ENCODE peak calls at places on chromosomes 3 and 15, in ten cellular contexts. One of them, this sample, is unnamed.

GRCh38 chr3:69126999-69127398 is 4.6 kb upstream of the LMOD3 start:
- DNase-seq in CD8-positive, alpha-beta T cell: no peak
- DNase-seq in IMR-90: no peak
- DNase-seq in SK-N-SH: no peak
- DNase-seq in pancreas: no peak
- DNase-seq in heart right ventricle: no peak
- DNase-seq in neural progenitor cell: no peak
- DNase-seq in A549: no peak
- DNase-seq in SJCRH30: no peak
- DNase-seq in Karpas-422: no peak
- DNase-seq in this sample: no peak

GRCh38 chr15:47820780-47821319 is 103.5 kb downstream of the SEMA6D start:
- DNase-seq in heart right ventricle: no peak
- DNase-seq in SJCRH30: no peak
- DNase-seq in Karpas-422: no peak
- DNase-seq in A549: no peak
- DNase-seq in pancreas: no peak
- DNase-seq in neural progenitor cell: no peak
- DNase-seq in CD8-positive, alpha-beta T cell: no peak
- DNase-seq in SK-N-SH: no peak
- DNase-seq in IMR-90: peak; percentile 85
- DNase-seq in this sample: peak; percentile 79

GRCh38 chr3:50187750-50188149 is 3.7 kb upstream of the GNAT1 start:
- DNase-seq in SK-N-SH: no peak
- DNase-seq in SJCRH30: no peak
- DNase-seq in heart right ventricle: no peak
- DNase-seq in A549: no peak
- DNase-seq in IMR-90: no peak
- DNase-seq in CD8-positive, alpha-beta T cell: no peak
- DNase-seq in Karpas-422: no peak
- DNase-seq in neural progenitor cell: no peak
- DNase-seq in pancreas: peak; percentile 65
- DNase-seq in this sample: no peak

GRCh38 chr3:42613462-42613861 is 13.0 kb downstream of the NKTR start:
- DNase-seq in SJCRH30: no peak
- DNase-seq in SK-N-SH: peak; percentile 20
- DNase-seq in CD8-positive, alpha-beta T cell: no peak
- DNase-seq in A549: peak; percentile 23
- DNase-seq in IMR-90: no peak
- DNase-seq in neural progenitor cell: no peak
- DNase-seq in pancreas: no peak
- DNase-seq in heart right ventricle: no peak
- DNase-seq in Karpas-422: no peak
- DNase-seq in this sample: no peak

GRCh38 chr15:29674661-29675533 is 147.4 kb downstream of the TJP1 start:
- DNase-seq in A549: peak; percentile 96
- DNase-seq in heart right ventricle: peak; percentile 58
- DNase-seq in SK-N-SH: peak; percentile 89
- DNase-seq in CD8-positive, alpha-beta T cell: no peak
- DNase-seq in SJCRH30: peak; percentile 52
- DNase-seq in pancreas: peak; percentile 92
- DNase-seq in IMR-90: peak; percentile 23
- DNase-seq in Karpas-422: no peak
- DNase-seq in neural progenitor cell: peak; percentile 94
- DNase-seq in this sample: peak; percentile 75

GRCh38 chr3:112303811-112304325 is 9.9 kb upstream of the SLC9C1 start:
- DNase-seq in SJCRH30: no peak
- DNase-seq in neural progenitor cell: peak; percentile 43
- DNase-seq in Karpas-422: peak; percentile 76
- DNase-seq in heart right ventricle: no peak
- DNase-seq in pancreas: no peak
- DNase-seq in IMR-90: peak; percentile 28
- DNase-seq in A549: no peak
- DNase-seq in SK-N-SH: no peak
- DNase-seq in CD8-positive, alpha-beta T cell: no peak
- DNase-seq in this sample: peak; percentile 60

GRCh38 chr3:162014284-162014683 is 517.7 kb downstream of the OTOL1 start:
- DNase-seq in heart right ventricle: no peak
- DNase-seq in pancreas: no peak
- DNase-seq in A549: no peak
- DNase-seq in SK-N-SH: no peak
- DNase-seq in neural progenitor cell: no peak
- DNase-seq in IMR-90: no peak
- DNase-seq in SJCRH30: no peak
- DNase-seq in Karpas-422: no peak
- DNase-seq in CD8-positive, alpha-beta T cell: no peak
- DNase-seq in this sample: no peak

GRCh38 chr3:42688487-42689420 is 3.4 kb downstream of the KLHL40 start:
- DNase-seq in Karpas-422: no peak
- DNase-seq in SJCRH30: no peak
- DNase-seq in neural progenitor cell: no peak
- DNase-seq in SK-N-SH: no peak
- DNase-seq in IMR-90: no peak
- DNase-seq in A549: no peak
- DNase-seq in pancreas: peak; percentile 34
- DNase-seq in heart right ventricle: no peak
- DNase-seq in CD8-positive, alpha-beta T cell: no peak
- DNase-seq in this sample: no peak

GRCh38 chr3:78506581-78507195 is 1261.1 kb downstream of the ROBO1 start:
- DNase-seq in SJCRH30: peak; percentile 41
- DNase-seq in IMR-90: no peak
- DNase-seq in SK-N-SH: no peak
- DNase-seq in A549: no peak
- DNase-seq in Karpas-422: no peak
- DNase-seq in pancreas: no peak
- DNase-seq in neural progenitor cell: no peak
- DNase-seq in CD8-positive, alpha-beta T cell: no peak
- DNase-seq in heart right ventricle: no peak
- DNase-seq in this sample: no peak

GRCh38 chr3:49725906-49726681 is 2.3 kb upstream of the GMPPB start:
- DNase-seq in A549: no peak
- DNase-seq in CD8-positive, alpha-beta T cell: no peak
- DNase-seq in SJCRH30: no peak
- DNase-seq in heart right ventricle: no peak
- DNase-seq in pancreas: no peak
- DNase-seq in IMR-90: no peak
- DNase-seq in Karpas-422: no peak
- DNase-seq in SK-N-SH: no peak
- DNase-seq in neural progenitor cell: no peak
- DNase-seq in this sample: no peak

GRCh38 chr3:170637321-170637720 is 51.4 kb upstream of the SLC7A14 start:
- DNase-seq in SJCRH30: no peak
- DNase-seq in A549: no peak
- DNase-seq in neural progenitor cell: peak; percentile 50
- DNase-seq in pancreas: no peak
- DNase-seq in heart right ventricle: no peak
- DNase-seq in CD8-positive, alpha-beta T cell: no peak
- DNase-seq in IMR-90: no peak
- DNase-seq in Karpas-422: no peak
- DNase-seq in SK-N-SH: no peak
- DNase-seq in this sample: no peak

GRCh38 chr3:37037352-37037751 is 44.0 kb downstream of the MLH1 start:
- DNase-seq in A549: no peak
- DNase-seq in SK-N-SH: no peak
- DNase-seq in Karpas-422: no peak
- DNase-seq in IMR-90: no peak
- DNase-seq in SJCRH30: no peak
- DNase-seq in pancreas: no peak
- DNase-seq in neural progenitor cell: no peak
- DNase-seq in CD8-positive, alpha-beta T cell: no peak
- DNase-seq in heart right ventricle: no peak
- DNase-seq in this sample: no peak

GRCh38 chr3:157088506-157089454 is 71.2 kb downstream of the CCNL1 start:
- DNase-seq in SK-N-SH: peak; percentile 99
- DNase-seq in CD8-positive, alpha-beta T cell: peak; percentile 89
- DNase-seq in neural progenitor cell: peak; percentile 96
- DNase-seq in heart right ventricle: peak; percentile 98
- DNase-seq in pancreas: peak; percentile 98
- DNase-seq in IMR-90: peak; percentile 94
- DNase-seq in SJCRH30: peak; percentile 91
- DNase-seq in A549: peak; percentile 93
- DNase-seq in Karpas-422: peak; percentile 98
- DNase-seq in this sample: peak; percentile 99

GRCh38 chr3:127714151-127714571 is 41.4 kb downstream of the ABTB1 start:
- DNase-seq in CD8-positive, alpha-beta T cell: no peak
- DNase-seq in neural progenitor cell: no peak
- DNase-seq in IMR-90: no peak
- DNase-seq in heart right ventricle: no peak
- DNase-seq in SJCRH30: no peak
- DNase-seq in Karpas-422: no peak
- DNase-seq in A549: no peak
- DNase-seq in SK-N-SH: no peak
- DNase-seq in pancreas: no peak
- DNase-seq in this sample: peak; percentile 25

GRCh38 chr3:130386604-130387263 is 41.3 kb downstream of the COL6A5 start:
- DNase-seq in pancreas: no peak
- DNase-seq in heart right ventricle: no peak
- DNase-seq in Karpas-422: no peak
- DNase-seq in SK-N-SH: no peak
- DNase-seq in A549: no peak
- DNase-seq in CD8-positive, alpha-beta T cell: no peak
- DNase-seq in SJCRH30: no peak
- DNase-seq in IMR-90: peak; percentile 2
- DNase-seq in neural progenitor cell: no peak
- DNase-seq in this sample: peak; percentile 56

DNA sequence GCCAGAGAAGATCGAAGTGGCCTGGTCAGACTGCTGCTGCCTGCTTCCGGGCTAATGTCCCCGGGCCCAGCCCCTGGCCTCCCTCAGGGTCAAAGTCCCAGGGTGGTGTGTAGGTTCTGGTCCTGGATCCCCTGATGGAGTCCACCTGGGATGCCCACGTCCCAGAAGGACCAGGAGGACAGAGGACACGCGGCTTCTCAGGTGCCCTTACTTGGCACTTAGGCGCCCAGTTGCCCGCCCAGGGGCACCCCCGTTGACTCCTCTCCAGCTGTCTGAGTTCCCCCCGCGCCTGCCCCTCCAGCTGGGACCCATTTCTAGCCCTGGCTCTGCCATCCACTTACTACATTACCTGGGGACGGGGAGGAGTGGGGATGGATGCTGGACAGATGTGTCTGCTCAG is 44.6 kb downstream of the LINGO1 start:
- DNase-seq in heart right ventricle: no peak
- DNase-seq in Karpas-422: no peak
- DNase-seq in pancreas: no peak
- DNase-seq in SJCRH30: no peak
- DNase-seq in A549: no peak
- DNase-seq in CD8-positive, alpha-beta T cell: no peak
- DNase-seq in IMR-90: no peak
- DNase-seq in neural progenitor cell: no peak
- DNase-seq in SK-N-SH: no peak
- DNase-seq in this sample: no peak
- H3K27ac ChIP-seq in heart right ventricle: no peak overlapping the region
- H3K27ac ChIP-seq in Karpas-422: no peak overlapping the region
- H3K27ac ChIP-seq in pancreas: no peak overlapping the region
- H3K27ac ChIP-seq in SJCRH30: no peak overlapping the region
- H3K27ac ChIP-seq in A549: no peak overlapping the region
- H3K27ac ChIP-seq in CD8-positive, alpha-beta T cell: no peak overlapping the region
- H3K27ac ChIP-seq in IMR-90: no peak overlapping the region
- H3K27ac ChIP-seq in neural progenitor cell: no peak overlapping the region
- H3K27ac ChIP-seq in SK-N-SH: no peak overlapping the region
- H3K27ac ChIP-seq in this sample: no peak overlapping the region

DNA sequence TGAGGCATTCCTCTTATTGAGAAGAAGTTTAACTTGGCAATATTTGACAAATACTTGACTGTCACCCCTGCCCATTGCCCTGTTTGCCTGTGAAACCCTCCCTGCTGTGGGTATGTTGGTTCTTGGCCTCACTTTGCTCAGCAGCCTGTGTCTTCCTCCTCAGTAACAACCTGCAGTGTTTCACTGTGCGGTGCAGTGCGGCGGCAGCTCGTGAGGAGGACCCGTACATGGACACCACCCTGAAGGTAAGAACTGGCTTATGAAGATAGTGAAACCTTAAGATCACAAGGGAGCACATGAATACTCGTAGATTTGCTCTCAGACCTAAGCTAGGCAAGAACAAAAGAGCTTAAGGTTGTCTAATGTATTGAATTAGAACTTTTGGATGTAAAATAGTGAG is 21.0 kb downstream of the HPS3 start:
- DNase-seq in neural progenitor cell: no peak
- DNase-seq in heart right ventricle: no peak
- DNase-seq in A549: no peak
- DNase-seq in CD8-positive, alpha-beta T cell: no peak
- DNase-seq in SK-N-SH: no peak
- DNase-seq in SJCRH30: no peak
- DNase-seq in IMR-90: no peak
- DNase-seq in pancreas: no peak
- DNase-seq in Karpas-422: no peak
- DNase-seq in this sample: no peak
- H3K4me1 ChIP-seq in neural progenitor cell: no peaks in the 10 kb centered on the region
- H3K4me1 ChIP-seq in heart right ventricle: peaks cover 42% of the 10 kb centered on the region
- H3K4me1 ChIP-seq in A549: no peaks in the 10 kb centered on the region
- H3K4me1 ChIP-seq in CD8-positive, alpha-beta T cell: peaks cover 16% of the 10 kb centered on the region
- H3K4me1 ChIP-seq in SK-N-SH: no peaks in the 10 kb centered on the region
- H3K4me1 ChIP-seq in SJCRH30: peaks cover 26% of the 10 kb centered on the region
- H3K4me1 ChIP-seq in IMR-90: peaks cover 5% of the 10 kb centered on the region
- H3K4me1 ChIP-seq in pancreas: peaks cover 3% of the 10 kb centered on the region
- H3K4me1 ChIP-seq in Karpas-422: peaks cover 15% of the 10 kb centered on the region
- H3K4me1 ChIP-seq in this sample: no peaks in the 10 kb centered on the region

GRCh38 chr15:26921433-26921832 is 49.5 kb upstream of the GABRG3 start:
- DNase-seq in SK-N-SH: no peak
- DNase-seq in A549: no peak
- DNase-seq in CD8-positive, alpha-beta T cell: no peak
- DNase-seq in Karpas-422: no peak
- DNase-seq in IMR-90: no peak
- DNase-seq in SJCRH30: no peak
- DNase-seq in pancreas: no peak
- DNase-seq in heart right ventricle: no peak
- DNase-seq in neural progenitor cell: no peak
- DNase-seq in this sample: no peak
- H3K9me3 ChIP-seq in SK-N-SH: peaks cover 6% of the 10 kb centered on the region
- H3K9me3 ChIP-seq in A549: peaks cover 19% of the 10 kb centered on the region
- H3K9me3 ChIP-seq in CD8-positive, alpha-beta T cell: no peaks in the 10 kb centered on the region
- H3K9me3 ChIP-seq in Karpas-422: peaks cover 42% of the 10 kb centered on the region
- H3K9me3 ChIP-seq in IMR-90: peaks cover 8% of the 10 kb centered on the region
- H3K9me3 ChIP-seq in SJCRH30: no peaks in the 10 kb centered on the region
- H3K9me3 ChIP-seq in pancreas: no peaks in the 10 kb centered on the region
- H3K9me3 ChIP-seq in heart right ventricle: peaks cover 5% of the 10 kb centered on the region
- H3K9me3 ChIP-seq in neural progenitor cell: peaks cover 6% of the 10 kb centered on the region
- H3K9me3 ChIP-seq in this sample: no peaks in the 10 kb centered on the region

DNA sequence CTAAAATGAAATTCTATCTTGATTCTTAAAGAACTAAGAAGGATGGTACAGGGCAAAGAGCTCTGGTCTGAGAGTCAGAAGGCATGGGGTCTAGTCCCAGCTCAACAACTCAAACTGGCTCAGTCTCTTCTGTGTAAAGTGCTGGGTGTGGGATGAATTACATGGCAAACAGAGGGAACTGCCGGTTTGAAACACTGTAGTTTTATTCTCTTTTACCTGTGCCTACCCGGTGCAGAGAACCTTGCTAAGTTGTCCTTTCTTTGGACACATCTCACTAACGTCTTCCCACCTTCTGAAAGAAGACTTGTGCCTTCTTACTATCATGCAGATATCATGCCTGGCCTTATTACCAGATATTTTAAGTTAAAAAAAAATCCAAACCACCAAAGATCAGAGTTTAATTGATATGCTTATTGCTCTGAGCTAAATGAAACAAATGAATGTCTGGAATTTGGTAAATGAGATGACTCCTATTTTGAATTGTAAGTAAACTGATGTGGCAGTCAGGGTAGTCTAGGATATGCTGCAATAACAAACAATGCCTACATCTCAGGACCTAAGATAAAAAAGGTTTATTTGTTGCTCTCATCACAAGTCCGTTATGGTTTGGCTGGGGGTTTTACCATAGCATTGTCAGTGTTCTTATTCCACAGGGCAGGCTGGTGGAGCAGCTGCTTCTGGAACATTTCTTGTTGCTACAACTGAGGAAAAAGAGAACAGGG is 12.5 kb upstream of the RARRES1 start:
- DNase-seq in pancreas: no peak
- DNase-seq in Karpas-422: no peak
- DNase-seq in neural progenitor cell: no peak
- DNase-seq in CD8-positive, alpha-beta T cell: no peak
- DNase-seq in A549: no peak
- DNase-seq in heart right ventricle: no peak
- DNase-seq in SK-N-SH: no peak
- DNase-seq in SJCRH30: no peak
- DNase-seq in IMR-90: no peak
- DNase-seq in this sample: no peak
- H3K27ac ChIP-seq in pancreas: no peak overlapping the region
- H3K27ac ChIP-seq in Karpas-422: no peak overlapping the region
- H3K27ac ChIP-seq in neural progenitor cell: no peak overlapping the region
- H3K27ac ChIP-seq in CD8-positive, alpha-beta T cell: no peak overlapping the region
- H3K27ac ChIP-seq in A549: no peak overlapping the region
- H3K27ac ChIP-seq in heart right ventricle: no peak overlapping the region
- H3K27ac ChIP-seq in SK-N-SH: no peak overlapping the region
- H3K27ac ChIP-seq in SJCRH30: no peak overlapping the region
- H3K27ac ChIP-seq in IMR-90: no peak overlapping the region
- H3K27ac ChIP-seq in this sample: no peak overlapping the region